ENCODE peak calls at places on chromosomes 5 and 9, in ten cellular contexts. Y is GM23338, O is A549, M is osteocyte, Z is glutamatergic neuron, G is Peyer's patch, W is mesothelial cell of epicardium, B is stomach, J is sigmoid colon, F is colonic mucosa. S is an unnamed sample.

GRCh38 chr9:107890921-107891465 is 401.4 kb upstream of the KLF4 start:
- DNase-seq in Y (no peak), O (no peak), M (peak), Z (no peak), G (no peak), W (no peak), B (no peak), J (no peak), F (no peak), S (no peak)

GRCh38 chr9:79477955-79478751 is 93.6 kb upstream of the TLE4 start:
- DNase-seq in Y (peak), O (peak), M (no peak), Z (peak), G (no peak), W (no peak), B (no peak), J (no peak), F (no peak), S (no peak)

GRCh38 chr9:21110708-21111576 is 30.7 kb downstream of the IFNW1 start:
- DNase-seq in Y (peak), O (peak), M (no peak), Z (no peak), G (no peak), W (no peak), B (no peak), J (no peak), F (no peak), S (no peak)

GRCh38 chr5:7325975-7326911 is 69.7 kb upstream of the ADCY2 start:
- DNase-seq in Y (no peak), O (no peak), M (no peak), Z (no peak), G (no peak), W (no peak), B (no peak), J (no peak), F (no peak), S (no peak)

GRCh38 chr5:154836225-154836624 is 14.2 kb downstream of the FAXDC2 start:
- DNase-seq in Y (no peak), O (no peak), M (no peak), Z (no peak), G (no peak), W (no peak), B (no peak), J (no peak), F (no peak), S (no peak)

GRCh38 chr9:17021379-17021970 is 113.4 kb upstream of the CNTLN start:
- DNase-seq in Y (no peak), O (no peak), M (no peak), Z (no peak), G (no peak), W (no peak), B (no peak), J (no peak), F (no peak), S (no peak)

GRCh38 chr5:157548513-157549282 is 26.9 kb downstream of the ADAM19 start:
- DNase-seq in Y (no peak), O (peak), M (no peak), Z (no peak), G (no peak), W (no peak), B (no peak), J (no peak), F (no peak), S (no peak)

GRCh38 chr9:98168952-98169488 is 23.4 kb downstream of the CORO2A start:
- DNase-seq in Y (peak), O (no peak), M (no peak), Z (peak), G (peak), W (no peak), B (peak), J (peak), F (peak), S (no peak)

GRCh38 chr5:93461751-93462150 is 119.3 kb downstream of the NR2F1-AS1 start:
- DNase-seq in Y (no peak), O (no peak), M (no peak), Z (no peak), G (no peak), W (no peak), B (no peak), J (no peak), F (no peak), S (no peak)

GRCh38 chr5:157168286-157168685 is 2.2 kb upstream of the GARIN3 start:
- DNase-seq in Y (no peak), O (no peak), M (peak), Z (no peak), G (no peak), W (no peak), B (no peak), J (no peak), F (no peak), S (no peak)

GRCh38 chr9:127722055-127722454 is 6.2 kb downstream of the TTC16 start:
- DNase-seq in Y (no peak), O (no peak), M (no peak), Z (no peak), G (no peak), W (no peak), B (no peak), J (no peak), F (peak), S (no peak)

GRCh38 chr9:86202338-86202882 is 57.0 kb downstream of the C9orf153 start:
- DNase-seq in Y (peak), O (peak), M (peak), Z (peak), G (no peak), W (no peak), B (no peak), J (no peak), F (no peak), S (no peak)

GRCh38 chr9:83396348-83396747 is 141.9 kb downstream of the FRMD3 start:
- DNase-seq in Y (no peak), O (peak), M (no peak), Z (no peak), G (no peak), W (no peak), B (no peak), J (no peak), F (no peak), S (no peak)

GRCh38 chr5:174837919-174838902 is 113.8 kb downstream of the MSX2 start:
- DNase-seq in Y (peak), O (peak), M (no peak), Z (peak), G (no peak), W (no peak), B (no peak), J (peak), F (peak), S (no peak)

GRCh38 chr5:34657550-34657921 is 1.4 kb downstream of the RAI14 start:
- DNase-seq in Y (peak), O (peak), M (no peak), Z (peak), G (no peak), W (peak), B (no peak), J (peak), F (peak), S (no peak)

GRCh38 chr9:135901826-135902225 is 5.5 kb downstream of the CAMSAP1 start:
- DNase-seq in Y (no peak), O (no peak), M (no peak), Z (no peak), G (no peak), W (no peak), B (no peak), J (no peak), F (no peak), S (no peak)

GRCh38 chr9:88533951-88534455 is 975 bp upstream of the NXNL2 start:
- DNase-seq in Y (peak), O (peak), M (no peak), Z (peak), G (no peak), W (peak), B (peak), J (peak), F (peak), S (no peak)

GRCh38 chr5:92916036-92916435 is 665.0 kb downstream of the NR2F1-AS1 start:
- DNase-seq in Y (no peak), O (peak), M (no peak), Z (no peak), G (no peak), W (no peak), B (no peak), J (no peak), F (no peak), S (no peak)

GRCh38 chr5:398475-399295 is 44.3 kb upstream of the EXOC3 start:
- DNase-seq in Y (peak), O (no peak), M (peak), Z (no peak), G (peak), W (peak), B (peak), J (peak), F (peak), S (no peak)

GRCh38 chr9:83538172-83538889 is at the start of gene FRMD3:
- DNase-seq in Y (peak), O (peak), M (peak), Z (peak), G (peak), W (peak), B (peak), J (peak), F (peak), S (no peak)

GRCh38 chr5:68012429-68012828 is 203.1 kb upstream of the PIK3R1 start:
- DNase-seq in Y (no peak), O (no peak), M (no peak), Z (no peak), G (no peak), W (no peak), B (no peak), J (no peak), F (no peak), S (no peak)

GRCh38 chr5:26323794-26324193 is 714.6 kb downstream of the CDH9 start:
- DNase-seq in Y (no peak), O (no peak), M (no peak), Z (no peak), G (no peak), W (no peak), B (no peak), J (no peak), F (no peak), S (no peak)

GRCh38 chr5:21918451-21918850 is 934.7 kb downstream of the CDH12 start:
- DNase-seq in Y (no peak), O (no peak), M (no peak), Z (no peak), G (no peak), W (no peak), B (no peak), J (no peak), F (no peak), S (no peak)

GRCh38 chr5:21919417-21920022 is 933.6 kb downstream of the CDH12 start:
- DNase-seq in Y (peak), O (peak), M (no peak), Z (peak), G (no peak), W (no peak), B (no peak), J (no peak), F (no peak), S (no peak)
- TF ChIP-seq CTCF in Y (peak), O (peak), M (peak), Z (peak), G (peak), W (peak), B (peak), J (no peak), F (no peak), S (no peak)

GRCh38 chr5:10460252-10460906 is 18.7 kb downstream of the ROPN1L start:
- DNase-seq in Y (no peak), O (peak), M (no peak), Z (no peak), G (peak), W (no peak), B (peak), J (peak), F (peak), S (no peak)

GRCh38 chr5:10459080-10460055 is 17.7 kb downstream of the ROPN1L start:
- DNase-seq in Y (no peak), O (no peak), M (no peak), Z (no peak), G (no peak), W (no peak), B (no peak), J (no peak), F (no peak), S (no peak)

GRCh38 chr5:10455273-10455670 is 13.6 kb downstream of the ROPN1L start:
- DNase-seq in Y (peak), O (no peak), M (no peak), Z (peak), G (no peak), W (no peak), B (no peak), J (no peak), F (no peak), S (no peak)

GRCh38 chr5:10456583-10457562 is 15.2 kb downstream of the ROPN1L start:
- DNase-seq in Y (no peak), O (no peak), M (no peak), Z (no peak), G (no peak), W (no peak), B (no peak), J (no peak), F (no peak), S (no peak)

GRCh38 chr5:10457682-10458574 is 16.2 kb downstream of the ROPN1L start:
- DNase-seq in Y (peak), O (peak), M (no peak), Z (peak), G (peak), W (no peak), B (peak), J (no peak), F (no peak), S (no peak)
- TF ChIP-seq CTCF in Y (no peak), O (peak), M (no peak), Z (no peak), G (no peak), W (no peak), B (no peak), J (no peak), F (no peak), S (no peak)

GRCh38 chr9:122164286-122164685 is 4.6 kb downstream of the MORN5 start:
- DNase-seq in Y (no peak), O (no peak), M (no peak), Z (no peak), G (no peak), W (no peak), B (no peak), J (peak), F (no peak), S (no peak)

GRCh38 chr9:122162415-122162814 is 2.7 kb downstream of the MORN5 start:
- DNase-seq in Y (no peak), O (no peak), M (no peak), Z (no peak), G (no peak), W (no peak), B (no peak), J (no peak), F (no peak), S (no peak)

GRCh38 chr9:122158202-122158601 is 1.4 kb downstream of the NDUFA8 start:
- DNase-seq in Y (peak), O (peak), M (no peak), Z (peak), G (no peak), W (no peak), B (no peak), J (no peak), F (peak), S (no peak)

GRCh38 chr9:122159925-122160246 is 178 bp downstream of the MORN5 start:
- DNase-seq in Y (no peak), O (no peak), M (no peak), Z (no peak), G (no peak), W (no peak), B (no peak), J (no peak), F (no peak), S (no peak)

DNA sequence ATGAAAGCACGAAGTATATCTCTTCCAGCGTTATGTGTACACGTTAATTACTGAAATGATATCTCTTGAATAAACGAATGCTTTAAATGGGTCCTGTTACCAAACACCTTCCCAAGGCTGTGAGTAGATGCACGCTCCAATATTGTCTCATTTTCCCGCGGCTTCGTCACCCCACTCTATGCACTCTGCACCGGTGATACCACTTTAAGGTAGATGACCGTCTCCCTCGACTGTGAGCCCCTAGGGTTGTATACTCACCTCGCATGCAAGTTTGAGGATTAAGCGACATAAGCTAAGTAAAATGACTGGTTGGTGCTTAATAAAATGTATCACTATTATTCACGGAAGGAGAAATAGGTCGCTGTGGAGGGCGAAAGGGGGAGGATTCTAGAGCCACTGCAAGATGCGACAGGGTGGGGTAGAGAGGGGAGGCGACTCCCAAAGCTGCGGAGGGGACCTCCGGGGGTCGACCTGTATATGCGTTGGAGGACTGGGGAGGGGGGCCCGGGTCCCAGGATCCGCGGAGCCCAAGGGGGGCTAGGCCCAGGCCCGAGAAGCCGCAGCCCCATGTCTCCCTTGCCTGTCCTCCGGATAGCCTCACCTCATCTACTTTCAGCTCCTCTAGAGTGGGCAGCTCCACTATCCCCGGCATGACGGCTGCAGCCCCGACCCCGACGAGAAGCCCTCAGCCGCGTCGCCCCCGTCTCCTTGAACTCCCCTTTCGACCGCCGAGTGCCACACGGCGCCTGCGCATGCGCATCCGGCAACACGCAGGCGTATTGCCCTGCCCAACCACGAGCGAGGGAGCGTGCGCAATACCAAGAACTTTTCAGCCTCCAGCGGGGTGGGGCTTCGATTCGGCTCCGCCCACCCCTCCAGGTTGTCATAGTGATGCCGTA is at the start of the genes MORN5 and NDUFA8:
- DNase-seq in Y (peak), O (peak), M (peak), Z (peak), G (peak), W (peak), B (peak), J (peak), F (peak), S (peak)
- TF ChIP-seq CTCF in Y (peak), O (no peak), M (peak), Z (no peak), G (peak), W (no peak), B (no peak), J (peak), F (no peak), S (no peak)

DNA sequence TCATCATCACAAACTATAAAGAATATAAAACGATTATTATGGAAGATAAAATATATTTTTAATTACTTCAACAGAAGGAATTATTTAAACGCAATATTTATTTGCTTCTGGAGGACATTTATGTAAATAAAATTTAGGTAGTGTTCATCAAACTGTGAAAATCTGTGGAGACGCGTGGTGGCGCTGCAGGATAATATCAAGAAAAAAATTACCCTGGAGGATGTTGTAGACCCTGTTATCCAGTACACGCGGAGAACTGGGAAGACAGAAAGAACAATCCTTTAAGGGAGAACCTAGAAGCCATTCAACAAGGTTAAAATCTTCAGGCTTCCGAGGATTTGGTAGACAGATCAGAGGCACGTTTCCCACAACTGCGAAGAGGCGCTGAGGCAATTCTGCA is at the start of gene PCDHB12:
- DNase-seq in Y (peak), O (peak), M (no peak), Z (peak), G (no peak), W (no peak), B (no peak), J (no peak), F (no peak), S (no peak)
- TF ChIP-seq CTCF in Y (peak), O (peak), M (no peak), Z (peak), G (no peak), W (peak), B (no peak), J (no peak), F (no peak), S (no peak)

GRCh38 chr9:132740526-132741309 is 70.5 kb downstream of the GTF3C4 start:
- DNase-seq in Y (no peak), O (no peak), M (no peak), Z (no peak), G (no peak), W (no peak), B (no peak), J (peak), F (no peak), S (no peak)

GRCh38 chr9:132743886-132744544 is 73.8 kb downstream of the GTF3C4 start:
- DNase-seq in Y (peak), O (no peak), M (no peak), Z (no peak), G (no peak), W (no peak), B (no peak), J (no peak), F (no peak), S (no peak)

GRCh38 chr9:132744881-132745761 is 74.9 kb downstream of the GTF3C4 start:
- DNase-seq in Y (peak), O (no peak), M (no peak), Z (peak), G (no peak), W (no peak), B (no peak), J (no peak), F (no peak), S (no peak)

GRCh38 chr9:132739705-132740310 is 69.5 kb downstream of the GTF3C4 start:
- DNase-seq in Y (no peak), O (no peak), M (no peak), Z (no peak), G (no peak), W (no peak), B (no peak), J (peak), F (peak), S (no peak)

DNA sequence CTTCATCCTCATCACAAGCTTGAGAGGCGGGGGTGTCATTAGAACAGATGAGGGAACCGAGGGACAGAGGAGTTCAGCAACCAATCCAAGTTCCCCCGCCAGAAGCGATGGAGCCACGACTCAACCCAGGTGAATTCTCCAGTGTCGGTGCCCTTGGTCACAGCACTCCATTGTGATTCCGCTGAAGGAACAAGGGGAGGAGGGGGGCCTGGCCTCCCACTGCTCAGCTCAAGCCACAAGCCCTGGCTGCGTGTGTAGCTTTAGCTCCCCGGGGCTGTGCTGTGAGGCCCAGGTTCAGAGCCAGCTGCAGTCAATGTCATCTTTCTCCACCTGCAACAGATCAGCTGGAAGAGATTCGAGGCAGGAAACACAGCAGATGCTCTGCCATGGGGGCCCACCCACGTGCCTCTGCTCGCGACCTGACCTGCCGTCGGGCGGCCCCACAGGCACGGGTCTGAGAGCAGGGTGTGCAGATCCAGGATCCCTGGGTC is 72.6 kb downstream of the GTF3C4 start:
- DNase-seq in Y (peak), O (no peak), M (no peak), Z (no peak), G (no peak), W (no peak), B (no peak), J (no peak), F (no peak), S (no peak)
- TF ChIP-seq CTCF in Y (no peak), O (no peak), M (no peak), Z (no peak), G (no peak), W (no peak), B (no peak), J (no peak), F (no peak), S (no peak)

DNA sequence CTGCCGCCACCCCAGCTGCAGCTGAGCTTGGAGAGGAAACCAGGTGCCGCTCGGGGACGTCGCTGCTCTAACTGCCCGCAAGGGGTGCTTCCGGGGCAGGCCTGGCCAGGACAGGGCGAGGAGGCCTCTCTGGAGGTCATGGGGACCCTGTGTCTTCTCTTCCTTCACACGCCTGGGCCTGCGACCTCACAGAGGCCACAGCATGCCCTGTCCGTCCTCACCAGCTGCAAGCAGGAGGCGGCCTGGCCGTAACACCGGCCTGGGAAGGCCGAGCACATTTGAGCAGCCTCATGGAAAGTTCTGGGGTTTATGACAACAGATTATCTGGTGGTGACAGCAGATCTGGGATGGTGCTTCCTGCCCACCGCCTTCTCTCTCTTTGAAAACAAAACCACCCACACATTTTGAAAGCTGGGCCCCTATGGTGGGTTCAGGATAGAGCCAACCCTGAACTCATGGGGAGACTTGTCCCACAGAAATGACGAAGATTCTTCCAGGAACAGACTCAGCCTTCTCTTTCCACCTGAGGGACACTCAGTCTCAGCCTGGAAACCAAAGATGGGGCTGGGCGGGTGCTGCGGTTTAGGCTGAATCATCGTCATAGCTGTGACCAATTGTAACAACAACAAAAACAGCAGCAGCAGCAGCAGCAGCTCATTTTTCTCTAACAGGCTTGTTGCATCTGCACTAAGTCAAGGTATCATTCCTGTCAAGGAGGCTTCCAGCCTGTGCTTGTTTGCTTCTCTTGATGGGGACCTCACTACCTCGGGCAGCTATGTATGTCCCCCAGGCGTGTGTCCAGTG is 99.6 kb upstream of the RAPGEF1 start:
- DNase-seq in Y (no peak), O (no peak), M (no peak), Z (peak), G (no peak), W (no peak), B (no peak), J (no peak), F (no peak), S (no peak)
- TF ChIP-seq CTCF in Y (peak), O (no peak), M (no peak), Z (no peak), G (no peak), W (no peak), B (no peak), J (no peak), F (no peak), S (no peak)